ENCODE peak calls at places on chromosomes 12 and 14, in six cellular contexts. R is activated naive CD8-positive, alpha-beta T cell treated with anti-CD3 and anti-CD28 coated beads, Interleukin-2, amount 50 U/mL, for 24 hours; U is GDM1; M is WTC11; J is NCI-H510A treated with DMSO at 0.1 percent for 48 hours; I is caudate nucleus. T is an unnamed sample.

GRCh38 chr14:95304342-95304741 is 15.4 kb downstream of the CLMN start:
- DNase-seq in I (no peak), U (no peak), M (no peak), J (no peak), R (no peak), T (no peak)

GRCh38 chr12:125431516-125431915 is 366.3 kb downstream of the AACS start:
- DNase-seq in J (no peak), M (no peak), U (no peak), R (no peak), I (no peak), T (no peak)

GRCh38 chr14:21092147-21093011 is 6.1 kb downstream of the ZNF219 start:
- DNase-seq in U (peak; percentile 66), M (peak; percentile 94), I (peak; percentile 75), R (peak; percentile 94), J (no peak), T (peak; percentile 94)

GRCh38 chr12:103250487-103250886 is 245.3 kb downstream of the C12orf42 start:
- DNase-seq in I (no peak), M (no peak), U (no peak), R (no peak), J (no peak), T (no peak)

GRCh38 chr12:78470354-78471195 is 394.0 kb upstream of the SYT1 start:
- DNase-seq in U (no peak), M (peak; percentile 44), J (peak; percentile 58), R (no peak), I (peak; percentile 3), T (peak; percentile 9)

GRCh38 chr12:122834921-122835692 is at the start of gene HIP1R:
- DNase-seq in R (peak; percentile 72), U (no peak), M (peak; percentile 56), I (no peak), J (no peak), T (no peak)

GRCh38 chr12:45801625-45802024 is 72.1 kb downstream of the ARID2 start:
- DNase-seq in R (no peak), I (no peak), J (no peak), M (no peak), U (no peak), T (no peak)

GRCh38 chr12:122067966-122068365 is 10.6 kb upstream of the MLXIP start:
- DNase-seq in R (peak; percentile 54), M (no peak), J (no peak), I (no peak), U (no peak), T (no peak)

GRCh38 chr12:119705182-119705581 is 37.2 kb downstream of the PRKAB1 start:
- DNase-seq in R (no peak), J (no peak), I (no peak), U (no peak), M (no peak), T (no peak)

GRCh38 chr12:22283006-22283506 is 51.5 kb downstream of the ST8SIA1 start:
- DNase-seq in M (no peak), U (no peak), I (no peak), J (no peak), R (no peak), T (no peak)

GRCh38 chr12:52061470-52062166 is 8.2 kb upstream of the ATG101 start:
- DNase-seq in R (no peak), I (peak; percentile 90), M (no peak), U (no peak), J (no peak), T (no peak)

GRCh38 chr12:128784030-128784770 is 39.6 kb downstream of the SLC15A4 start:
- DNase-seq in I (no peak), U (no peak), J (no peak), M (no peak), R (no peak), T (no peak)

GRCh38 chr12:124967016-124967739 is 21.8 kb downstream of the DHX37 start:
- DNase-seq in R (no peak), U (no peak), I (no peak), M (no peak), J (no peak), T (no peak)

GRCh38 chr14:105135700-105136395 is 32.7 kb downstream of the JAG2 start:
- DNase-seq in I (no peak), R (no peak), M (no peak), J (no peak), U (no peak), T (no peak)

GRCh38 chr14:57171903-57172302 is 96.8 kb downstream of the EXOC5 start:
- DNase-seq in M (no peak), J (no peak), U (no peak), R (no peak), I (no peak), T (no peak)

GRCh38 chr14:59189281-59189821 is 884 bp downstream of the DAAM1 start:
- DNase-seq in J (peak; percentile 44), R (peak; percentile 38), M (peak; percentile 15), U (no peak), I (no peak), T (no peak)

GRCh38 chr12:31647106-31647505 is 12.4 kb upstream of the ETFBKMT start:
- DNase-seq in J (no peak), U (no peak), R (no peak), I (no peak), M (no peak), T (no peak)

GRCh38 chr12:124100572-124101178 is 127.7 kb downstream of the ZNF664 start:
- DNase-seq in J (no peak), U (no peak), I (no peak), M (no peak), R (no peak), T (no peak)

GRCh38 chr12:25186788-25187397 is 8.1 kb downstream of the DNAI7 start:
- DNase-seq in I (no peak), M (no peak), J (no peak), R (no peak), U (no peak), T (no peak)

GRCh38 chr14:55301722-55302121 is 30.5 kb downstream of the FBXO34 start:
- DNase-seq in J (no peak), M (no peak), I (no peak), R (no peak), U (no peak), T (no peak)